ENCODE peak calls at places on chromosomes 16 and 17, in five cellular contexts. One of them, this sample, is unnamed.

GRCh38 chr17:69528035-69528434 is 113.5 kb downstream of the MAP2K6 start:
- DNase-seq in EL: no peak
- DNase-seq in stimulated activated CD8-positive, alpha-beta memory T cell treated with anti-CD3 and anti-CD28 coated beads, Interleukin-7, amount 100 ng/mL, for 1 hour: no peak
- DNase-seq in fibroblast of mammary gland: no peak
- DNase-seq in G401: no peak
- DNase-seq in this sample: no peak

GRCh38 chr17:83176272-83176955 is 97.0 kb downstream of the METRNL start:
- DNase-seq in EL: no peak
- DNase-seq in stimulated activated CD8-positive, alpha-beta memory T cell treated with anti-CD3 and anti-CD28 coated beads, Interleukin-7, amount 100 ng/mL, for 1 hour: no peak
- DNase-seq in fibroblast of mammary gland: no peak
- DNase-seq in G401: no peak
- DNase-seq in this sample: no peak

GRCh38 chr17:18262641-18263040 is 2.2 kb downstream of the MIEF2 start:
- DNase-seq in EL: no peak
- DNase-seq in stimulated activated CD8-positive, alpha-beta memory T cell treated with anti-CD3 and anti-CD28 coated beads, Interleukin-7, amount 100 ng/mL, for 1 hour: no peak
- DNase-seq in fibroblast of mammary gland: no peak
- DNase-seq in G401: no peak
- DNase-seq in this sample: no peak

GRCh38 chr17:40472733-40473452 is 28.5 kb downstream of the TNS4 start:
- DNase-seq in EL: no peak
- DNase-seq in stimulated activated CD8-positive, alpha-beta memory T cell treated with anti-CD3 and anti-CD28 coated beads, Interleukin-7, amount 100 ng/mL, for 1 hour: no peak
- DNase-seq in fibroblast of mammary gland: peak; percentile 45
- DNase-seq in G401: no peak
- DNase-seq in this sample: no peak

GRCh38 chr17:36000730-36001108 is 634 bp downstream of the CCL15 start:
- DNase-seq in EL: no peak
- DNase-seq in stimulated activated CD8-positive, alpha-beta memory T cell treated with anti-CD3 and anti-CD28 coated beads, Interleukin-7, amount 100 ng/mL, for 1 hour: no peak
- DNase-seq in fibroblast of mammary gland: no peak
- DNase-seq in G401: no peak
- DNase-seq in this sample: no peak

GRCh38 chr16:24463196-24463945 is 76.0 kb upstream of the RBBP6 start:
- DNase-seq in EL: no peak
- DNase-seq in stimulated activated CD8-positive, alpha-beta memory T cell treated with anti-CD3 and anti-CD28 coated beads, Interleukin-7, amount 100 ng/mL, for 1 hour: no peak
- DNase-seq in fibroblast of mammary gland: no peak
- DNase-seq in G401: no peak
- DNase-seq in this sample: no peak

GRCh38 chr17:71482625-71483024 is 638.2 kb upstream of the SOX9 start:
- DNase-seq in EL: no peak
- DNase-seq in stimulated activated CD8-positive, alpha-beta memory T cell treated with anti-CD3 and anti-CD28 coated beads, Interleukin-7, amount 100 ng/mL, for 1 hour: no peak
- DNase-seq in fibroblast of mammary gland: no peak
- DNase-seq in G401: no peak
- DNase-seq in this sample: no peak

GRCh38 chr16:84841787-84842300 is 22.1 kb downstream of the CRISPLD2 start:
- DNase-seq in EL: no peak
- DNase-seq in stimulated activated CD8-positive, alpha-beta memory T cell treated with anti-CD3 and anti-CD28 coated beads, Interleukin-7, amount 100 ng/mL, for 1 hour: no peak
- DNase-seq in fibroblast of mammary gland: no peak
- DNase-seq in G401: no peak
- DNase-seq in this sample: no peak

GRCh38 chr17:39576187-39576586 is 31.5 kb downstream of the NEUROD2 start:
- DNase-seq in EL: peak; percentile 35
- DNase-seq in stimulated activated CD8-positive, alpha-beta memory T cell treated with anti-CD3 and anti-CD28 coated beads, Interleukin-7, amount 100 ng/mL, for 1 hour: no peak
- DNase-seq in fibroblast of mammary gland: no peak
- DNase-seq in G401: peak; percentile 23
- DNase-seq in this sample: no peak

GRCh38 chr16:66419527-66419926 is 7.6 kb upstream of the BEAN1 start:
- DNase-seq in EL: no peak
- DNase-seq in stimulated activated CD8-positive, alpha-beta memory T cell treated with anti-CD3 and anti-CD28 coated beads, Interleukin-7, amount 100 ng/mL, for 1 hour: no peak
- DNase-seq in fibroblast of mammary gland: no peak
- DNase-seq in G401: no peak
- DNase-seq in this sample: no peak

GRCh38 chr16:27241658-27242057 is 26.9 kb downstream of the NSMCE1 start:
- DNase-seq in EL: peak; percentile 25
- DNase-seq in stimulated activated CD8-positive, alpha-beta memory T cell treated with anti-CD3 and anti-CD28 coated beads, Interleukin-7, amount 100 ng/mL, for 1 hour: no peak
- DNase-seq in fibroblast of mammary gland: no peak
- DNase-seq in G401: no peak
- DNase-seq in this sample: no peak

GRCh38 chr16:10765772-10766171 is 22.1 kb downstream of the NUBP1 start:
- DNase-seq in EL: no peak
- DNase-seq in stimulated activated CD8-positive, alpha-beta memory T cell treated with anti-CD3 and anti-CD28 coated beads, Interleukin-7, amount 100 ng/mL, for 1 hour: no peak
- DNase-seq in fibroblast of mammary gland: no peak
- DNase-seq in G401: no peak
- DNase-seq in this sample: no peak

GRCh38 chr17:50785942-50786570 is 18.7 kb upstream of the ANKRD40CL start:
- DNase-seq in EL: no peak
- DNase-seq in stimulated activated CD8-positive, alpha-beta memory T cell treated with anti-CD3 and anti-CD28 coated beads, Interleukin-7, amount 100 ng/mL, for 1 hour: no peak
- DNase-seq in fibroblast of mammary gland: peak; percentile 72
- DNase-seq in G401: peak; percentile 91
- DNase-seq in this sample: no peak

GRCh38 chr17:68248199-68248825 is 469 bp downstream of the AMZ2 start:
- DNase-seq in EL: peak; percentile 66
- DNase-seq in stimulated activated CD8-positive, alpha-beta memory T cell treated with anti-CD3 and anti-CD28 coated beads, Interleukin-7, amount 100 ng/mL, for 1 hour: no peak
- DNase-seq in fibroblast of mammary gland: peak; percentile 65
- DNase-seq in G401: peak; percentile 64
- DNase-seq in this sample: peak; percentile 6

GRCh38 chr16:85524630-85525463 is 88.3 kb upstream of the GSE1 start:
- DNase-seq in EL: no peak
- DNase-seq in stimulated activated CD8-positive, alpha-beta memory T cell treated with anti-CD3 and anti-CD28 coated beads, Interleukin-7, amount 100 ng/mL, for 1 hour: no peak
- DNase-seq in fibroblast of mammary gland: peak; percentile 10
- DNase-seq in G401: no peak
- DNase-seq in this sample: no peak

GRCh38 chr17:74354123-74354522 is 7.5 kb downstream of the BTBD17 start:
- DNase-seq in EL: no peak
- DNase-seq in stimulated activated CD8-positive, alpha-beta memory T cell treated with anti-CD3 and anti-CD28 coated beads, Interleukin-7, amount 100 ng/mL, for 1 hour: no peak
- DNase-seq in fibroblast of mammary gland: peak; percentile 11
- DNase-seq in G401: no peak
- DNase-seq in this sample: peak; percentile 24

GRCh38 chr17:79282294-79282693 is 207.7 kb downstream of the ENGASE start:
- DNase-seq in EL: no peak
- DNase-seq in stimulated activated CD8-positive, alpha-beta memory T cell treated with anti-CD3 and anti-CD28 coated beads, Interleukin-7, amount 100 ng/mL, for 1 hour: no peak
- DNase-seq in fibroblast of mammary gland: no peak
- DNase-seq in G401: no peak
- DNase-seq in this sample: no peak

GRCh38 chr16:2529061-2529931 is 1.9 kb downstream of the CEMP1 start:
- DNase-seq in EL: no peak
- DNase-seq in stimulated activated CD8-positive, alpha-beta memory T cell treated with anti-CD3 and anti-CD28 coated beads, Interleukin-7, amount 100 ng/mL, for 1 hour: no peak
- DNase-seq in fibroblast of mammary gland: no peak
- DNase-seq in G401: no peak
- DNase-seq in this sample: no peak

GRCh38 chr16:68013440-68013839 is 2.3 kb downstream of the DPEP2NB start:
- DNase-seq in EL: no peak
- DNase-seq in stimulated activated CD8-positive, alpha-beta memory T cell treated with anti-CD3 and anti-CD28 coated beads, Interleukin-7, amount 100 ng/mL, for 1 hour: no peak
- DNase-seq in fibroblast of mammary gland: no peak
- DNase-seq in G401: no peak
- DNase-seq in this sample: peak; percentile 80

GRCh38 chr16:81214745-81215166 is 23.7 kb upstream of the BCO1 start:
- DNase-seq in EL: peak; percentile 13
- DNase-seq in stimulated activated CD8-positive, alpha-beta memory T cell treated with anti-CD3 and anti-CD28 coated beads, Interleukin-7, amount 100 ng/mL, for 1 hour: no peak
- DNase-seq in fibroblast of mammary gland: no peak
- DNase-seq in G401: no peak
- DNase-seq in this sample: no peak

GRCh38 chr16:85798283-85798776 is 1.0 kb downstream of the EMC8 start:
- DNase-seq in EL: no peak
- DNase-seq in stimulated activated CD8-positive, alpha-beta memory T cell treated with anti-CD3 and anti-CD28 coated beads, Interleukin-7, amount 100 ng/mL, for 1 hour: no peak
- DNase-seq in fibroblast of mammary gland: no peak
- DNase-seq in G401: no peak
- DNase-seq in this sample: no peak

GRCh38 chr17:19874256-19874655 is 6.5 kb upstream of the ULK2 start:
- DNase-seq in EL: no peak
- DNase-seq in stimulated activated CD8-positive, alpha-beta memory T cell treated with anti-CD3 and anti-CD28 coated beads, Interleukin-7, amount 100 ng/mL, for 1 hour: no peak
- DNase-seq in fibroblast of mammary gland: no peak
- DNase-seq in G401: no peak
- DNase-seq in this sample: no peak

GRCh38 chr16:81730090-81731051 is 48.7 kb upstream of the PLCG2 start:
- DNase-seq in EL: peak; percentile 83
- DNase-seq in stimulated activated CD8-positive, alpha-beta memory T cell treated with anti-CD3 and anti-CD28 coated beads, Interleukin-7, amount 100 ng/mL, for 1 hour: peak; percentile 8
- DNase-seq in fibroblast of mammary gland: peak; percentile 72
- DNase-seq in G401: peak; percentile 70
- DNase-seq in this sample: peak; percentile 85

GRCh38 chr16:66695474-66695934 is 1.0 kb downstream of the CMTM4 start:
- DNase-seq in EL: no peak
- DNase-seq in stimulated activated CD8-positive, alpha-beta memory T cell treated with anti-CD3 and anti-CD28 coated beads, Interleukin-7, amount 100 ng/mL, for 1 hour: no peak
- DNase-seq in fibroblast of mammary gland: no peak
- DNase-seq in G401: peak; percentile 61
- DNase-seq in this sample: no peak

GRCh38 chr16:70484867-70485266 is 30.5 kb downstream of the FCSK start:
- DNase-seq in EL: no peak
- DNase-seq in stimulated activated CD8-positive, alpha-beta memory T cell treated with anti-CD3 and anti-CD28 coated beads, Interleukin-7, amount 100 ng/mL, for 1 hour: no peak
- DNase-seq in fibroblast of mammary gland: no peak
- DNase-seq in G401: no peak
- DNase-seq in this sample: no peak

GRCh38 chr16:81478876-81479496 is 34.4 kb downstream of the CMIP start:
- DNase-seq in EL: no peak
- DNase-seq in stimulated activated CD8-positive, alpha-beta memory T cell treated with anti-CD3 and anti-CD28 coated beads, Interleukin-7, amount 100 ng/mL, for 1 hour: no peak
- DNase-seq in fibroblast of mammary gland: no peak
- DNase-seq in G401: no peak
- DNase-seq in this sample: no peak

GRCh38 chr16:1338119-1338730 is 4.8 kb downstream of the BAIAP3 start:
- DNase-seq in EL: no peak
- DNase-seq in stimulated activated CD8-positive, alpha-beta memory T cell treated with anti-CD3 and anti-CD28 coated beads, Interleukin-7, amount 100 ng/mL, for 1 hour: no peak
- DNase-seq in fibroblast of mammary gland: no peak
- DNase-seq in G401: no peak
- DNase-seq in this sample: no peak

GRCh38 chr16:63975669-63976068 is 1146.2 kb downstream of the CDH11 start:
- DNase-seq in EL: no peak
- DNase-seq in stimulated activated CD8-positive, alpha-beta memory T cell treated with anti-CD3 and anti-CD28 coated beads, Interleukin-7, amount 100 ng/mL, for 1 hour: no peak
- DNase-seq in fibroblast of mammary gland: no peak
- DNase-seq in G401: no peak
- DNase-seq in this sample: no peak